ENCODE peak calls at places on chromosomes 3 and 15, in ten cellular contexts. S is dorsolateral prefrontal cortex, P is bronchial epithelial cell, Y is GM20000, G is GM12878, O is HCT116, C is MCF 10A, J is testis, A is D721Med, B is psoas muscle. L is an unnamed sample.

GRCh38 chr15:55587321-55588069 is 650 bp downstream of the PYGO1 start:
- DNase-seq in S (peak; percentile 30), O (no peak), B (peak; percentile 69), Y (no peak), G (no peak), A (peak; percentile 33), P (no peak), J (peak; percentile 23), C (peak; percentile 51), L (no peak)

GRCh38 chr15:72375501-72375845 is 341 bp downstream of the HEXA start:
- DNase-seq in Y (no peak), S (no peak), J (no peak), O (no peak), B (no peak), P (peak; percentile 40), C (no peak), G (no peak), A (no peak), L (peak; percentile 36)

GRCh38 chr3:122880173-122880572 is 85.3 kb downstream of the SLC49A4 start:
- DNase-seq in J (no peak), A (no peak), G (no peak), P (no peak), B (no peak), O (no peak), C (no peak), S (no peak), Y (no peak), L (no peak)

GRCh38 chr15:53917109-53917508 is 61.1 kb upstream of the UNC13C start:
- DNase-seq in A (no peak), B (no peak), P (peak; percentile 39), Y (no peak), J (no peak), G (no peak), S (no peak), O (no peak), C (no peak), L (peak; percentile 17)

GRCh38 chr15:62782896-62783295 is 259.7 kb upstream of the TPM1 start:
- DNase-seq in B (no peak), O (no peak), J (no peak), Y (no peak), A (no peak), C (no peak), G (no peak), S (no peak), P (no peak), L (no peak)

GRCh38 chr15:29364429-29365078 is 94.9 kb upstream of the NSMCE3 start:
- DNase-seq in B (no peak), Y (no peak), S (no peak), G (no peak), C (peak; percentile 4), O (no peak), A (no peak), P (peak; percentile 43), J (peak; percentile 25), L (peak; percentile 25)

GRCh38 chr3:47475029-47475569 is 642 bp downstream of the SCAP start:
- DNase-seq in O (no peak), B (no peak), A (no peak), P (peak; percentile 34), S (peak; percentile 18), G (no peak), C (no peak), Y (no peak), J (peak; percentile 38), L (no peak)

GRCh38 chr15:73907018-73907394 is 19.3 kb upstream of the LOXL1 start:
- DNase-seq in O (no peak), S (no peak), J (no peak), A (no peak), B (peak; percentile 14), P (no peak), C (no peak), G (no peak), Y (no peak), L (no peak)

GRCh38 chr3:101065962-101066361 is 72.7 kb upstream of the ABI3BP start:
- DNase-seq in C (peak; percentile 80), Y (no peak), A (no peak), B (no peak), S (no peak), O (no peak), G (no peak), P (peak; percentile 95), J (no peak), L (peak; percentile 82)

DNA sequence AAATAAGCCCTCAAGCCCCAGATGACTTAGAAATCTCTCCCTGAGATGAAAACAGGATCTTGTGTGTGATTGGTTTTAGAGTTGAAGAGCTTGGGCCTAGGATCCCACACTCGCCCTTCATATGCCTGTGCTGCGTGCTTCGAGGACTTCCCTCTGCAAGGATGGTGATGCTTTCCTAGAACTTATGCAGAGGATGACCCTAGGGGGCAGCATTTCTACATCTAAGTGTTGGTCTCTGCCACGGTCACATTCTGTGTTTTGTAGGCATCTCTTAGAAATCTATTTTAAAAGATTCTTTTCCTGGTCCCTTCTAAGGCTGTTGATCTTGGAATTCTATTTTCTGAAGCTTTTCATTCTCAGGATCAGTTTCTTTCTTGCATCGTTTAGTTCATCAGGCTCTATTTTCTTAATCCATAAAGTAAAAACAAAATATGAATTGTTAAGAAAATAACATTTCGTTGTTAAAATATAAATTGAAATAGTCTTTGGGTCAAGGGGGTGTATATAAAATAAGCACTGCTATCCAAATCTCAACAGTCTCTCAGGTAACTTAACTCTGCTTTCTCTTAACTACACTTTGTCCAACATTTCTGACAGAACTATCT is 45.7 kb downstream of the WDR76 start:
- DNase-seq in C (peak; percentile 61), Y (no peak), B (no peak), S (peak; percentile 72), G (peak; percentile 4), J (peak; percentile 83), O (peak; percentile 45), P (peak; percentile 64), A (peak; percentile 38), L (no peak)
- TF ChIP-seq CTCF in C (peak; percentile 41), Y (peak; percentile 14), B (peak; percentile 40), S (peak; percentile 70), G (peak; percentile 55), J (no peak), O (peak; percentile 33), P (peak; percentile 69), A (peak; percentile 51), L (peak; percentile 71)

GRCh38 chr3:10972359-10972758 is 20.2 kb upstream of the SLC6A1 start:
- DNase-seq in J (no peak), G (no peak), P (no peak), O (no peak), A (no peak), B (no peak), Y (no peak), S (no peak), C (no peak), L (no peak)

GRCh38 chr3:10974746-10975375 is 17.7 kb upstream of the SLC6A1 start:
- DNase-seq in B (no peak), C (no peak), G (no peak), P (no peak), J (no peak), O (no peak), Y (no peak), S (no peak), A (no peak), L (no peak)

GRCh38 chr3:10975695-10976234 is 16.8 kb upstream of the SLC6A1 start:
- DNase-seq in Y (no peak), C (no peak), O (no peak), S (no peak), J (peak; percentile 58), P (no peak), B (no peak), A (no peak), G (no peak), L (no peak)

GRCh38 chr3:10974131-10974530 is 18.4 kb upstream of the SLC6A1 start:
- DNase-seq in A (no peak), Y (no peak), O (no peak), S (no peak), P (no peak), J (no peak), C (no peak), B (no peak), G (no peak), L (no peak)

DNA sequence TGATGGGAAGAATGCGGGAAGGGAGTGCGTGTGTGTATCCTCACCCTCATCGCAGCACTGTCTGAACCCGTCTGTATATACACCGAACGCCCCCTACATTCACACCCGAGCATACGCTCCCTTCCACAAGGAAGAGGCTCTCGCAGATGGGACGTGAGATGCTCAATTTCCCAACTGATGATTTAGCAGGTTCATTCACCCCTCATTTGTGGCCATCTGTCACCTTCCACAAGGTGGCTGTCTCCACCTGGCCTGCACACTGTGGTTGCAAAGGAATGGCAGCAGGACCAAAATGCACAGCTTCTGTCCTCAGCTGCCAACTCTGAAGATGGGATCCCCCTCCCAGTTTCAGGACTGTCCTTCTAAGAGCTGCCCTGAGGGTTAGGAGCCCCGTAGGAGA is 19.4 kb upstream of the SLC6A1 start:
- DNase-seq in O (no peak), P (no peak), A (no peak), G (no peak), C (no peak), S (peak; percentile 64), B (no peak), J (no peak), Y (no peak), L (no peak)
- TF ChIP-seq CTCF in O (peak; percentile 29), P (no peak), A (no peak), G (no peak), C (no peak), S (no peak), B (no peak), J (no peak), Y (no peak), L (no peak)

GRCh38 chr15:66744610-66745279 is 42.7 kb downstream of the SMAD6 start:
- DNase-seq in G (no peak), P (no peak), S (no peak), C (no peak), B (no peak), Y (no peak), J (no peak), A (no peak), O (no peak), L (no peak)
- TF ChIP-seq CTCF in G (no peak), P (no peak), S (no peak), C (no peak), B (no peak), Y (no peak), J (no peak), A (no peak), O (no peak), L (no peak)

GRCh38 chr3:194346621-194347020 is 4.5 kb downstream of the CPN2 start:
- DNase-seq in O (no peak), Y (no peak), G (no peak), S (no peak), P (no peak), B (no peak), A (no peak), J (no peak), C (no peak), L (no peak)

GRCh38 chr3:194343561-194343893 is 7.6 kb downstream of the CPN2 start:
- DNase-seq in C (no peak), G (no peak), S (no peak), Y (no peak), B (no peak), P (no peak), J (no peak), A (no peak), O (no peak), L (no peak)

GRCh38 chr3:194346035-194346434 is 5.1 kb downstream of the CPN2 start:
- DNase-seq in B (no peak), A (no peak), G (no peak), S (no peak), J (no peak), O (no peak), Y (no peak), C (no peak), P (no peak), L (no peak)

GRCh38 chr3:194342861-194343560 is 8.1 kb downstream of the CPN2 start:
- DNase-seq in J (no peak), Y (no peak), O (no peak), B (no peak), C (no peak), G (no peak), S (no peak), P (no peak), A (no peak), L (no peak)

GRCh38 chr3:194344012-194344411 is 7.1 kb downstream of the CPN2 start:
- DNase-seq in S (peak; percentile 58), J (peak; percentile 88), G (no peak), C (peak; percentile 70), B (peak; percentile 83), Y (peak; percentile 88), O (peak; percentile 28), P (peak; percentile 55), A (peak; percentile 91), L (no peak)
- TF ChIP-seq CTCF in S (peak; percentile 92), J (peak; percentile 33), G (peak; percentile 97), C (peak; percentile 88), B (peak; percentile 94), Y (peak; percentile 86), O (peak; percentile 79), P (peak; percentile 92), A (peak; percentile 94), L (peak; percentile 88)

L was measured in foreskin keratinocyte.